ENCODE peak calls at places on chromosomes 13 and 19, in six cellular contexts. B is brain microvascular endothelial cell, C is left ventricle myocardium inferior, H is Panc1, G is colonic mucosa, V is astrocyte. Q is an unnamed sample.

GRCh38 chr13:100898431-100898830 is 223.8 kb upstream of the TMTC4 start:
- DNase-seq in B (no peak), G (no peak), H (no peak), V (no peak), C (no peak), Q (no peak)

GRCh38 chr13:29573190-29573589 is 22.3 kb downstream of the SLC7A1 start:
- DNase-seq in C (no peak), G (peak), H (no peak), B (no peak), V (no peak), Q (no peak)

GRCh38 chr13:46334008-46334407 is 53.0 kb downstream of the RUBCNL start:
- DNase-seq in H (no peak), V (no peak), C (no peak), G (no peak), B (no peak), Q (no peak)

GRCh38 chr13:19818223-19818842 is 35.6 kb upstream of the PSPC1 start:
- DNase-seq in C (peak), G (peak), H (no peak), V (no peak), B (peak), Q (peak)

GRCh38 chr19:43534811-43535761 is 2.1 kb downstream of the ZNF575 start:
- DNase-seq in C (peak), B (peak), G (peak), H (no peak), V (no peak), Q (peak)

GRCh38 chr13:42375663-42376062 is 103.7 kb downstream of the AKAP11 start:
- DNase-seq in B (no peak), C (no peak), G (no peak), H (no peak), V (no peak), Q (no peak)

GRCh38 chr19:18599485-18599884 is 7.1 kb downstream of the CRLF1 start:
- DNase-seq in G (no peak), B (no peak), C (no peak), V (no peak), H (no peak), Q (no peak)

GRCh38 chr13:80116107-80116506 is 224.8 kb downstream of the SPRY2 start:
- DNase-seq in C (no peak), H (no peak), B (peak), V (peak), G (no peak), Q (no peak)

GRCh38 chr19:4014541-4015491 is 7.3 kb downstream of the PIAS4 start:
- DNase-seq in V (no peak), H (no peak), G (peak), C (peak), B (no peak), Q (peak)

GRCh38 chr19:41376241-41376997 is at the start of gene TMEM91:
- DNase-seq in B (peak), H (no peak), C (peak), G (peak), V (no peak), Q (peak)

GRCh38 chr19:17719730-17720486 is 628 bp downstream of the MAP1S start:
- DNase-seq in H (no peak), C (no peak), B (no peak), G (peak), V (no peak), Q (peak)

GRCh38 chr13:29849071-29849541 is 1.3 kb downstream of the UBL3 start:
- DNase-seq in V (peak), G (peak), B (peak), H (no peak), C (no peak), Q (no peak)

GRCh38 chr19:18503337-18503970 is 18.4 kb downstream of the ELL start:
- DNase-seq in C (no peak), G (no peak), B (no peak), V (no peak), H (no peak), Q (no peak)

GRCh38 chr13:36157475-36157874 is 26.3 kb upstream of the DCLK1 start:
- DNase-seq in H (no peak), G (no peak), B (no peak), C (no peak), V (no peak), Q (no peak)

GRCh38 chr19:47247308-47247990 is 8.9 kb upstream of the CCDC9 start:
- DNase-seq in B (peak), C (peak), H (no peak), G (peak), V (peak), Q (peak)

GRCh38 chr19:48806818-48807589 is 3.8 kb downstream of the BCAT2 start:
- DNase-seq in G (peak), V (no peak), C (no peak), B (no peak), H (no peak), Q (no peak)

GRCh38 chr13:69856331-69856730 is 251.3 kb upstream of the ATXN8OS start:
- DNase-seq in G (no peak), H (no peak), B (no peak), V (peak), C (no peak), Q (no peak)

GRCh38 chr19:18846862-18847515 is 15.2 kb downstream of the UPF1 start:
- DNase-seq in C (peak), G (peak), H (no peak), B (peak), V (peak), Q (peak)

GRCh38 chr13:24627864-24628418 is 52.3 kb upstream of the ATP12A start:
- DNase-seq in G (peak), B (no peak), C (no peak), V (no peak), H (no peak), Q (no peak)

GRCh38 chr13:23956106-23956505 is 58.8 kb upstream of the C1QTNF9B start:
- DNase-seq in C (no peak), G (peak), H (no peak), B (peak), V (peak), Q (no peak)

GRCh38 chr19:18274776-18275356 is 614 bp upstream of the IQCN start:
- DNase-seq in C (peak), G (peak), H (no peak), B (peak), V (peak), Q (peak)

GRCh38 chr19:15253076-15253475 is 20.8 kb upstream of the EPHX3 start:
- DNase-seq in B (no peak), C (no peak), V (no peak), H (no peak), G (no peak), Q (no peak)

GRCh38 chr19:12574036-12574435 is 22.8 kb upstream of the ZNF564 start:
- DNase-seq in G (peak), H (no peak), C (no peak), B (no peak), V (no peak), Q (no peak)

GRCh38 chr13:97256343-97256783 is 34.2 kb downstream of the MBNL2 start:
- DNase-seq in V (peak), B (peak), H (no peak), C (no peak), G (no peak), Q (no peak)

GRCh38 chr13:65932013-65932412 is 1298.1 kb downstream of the PCDH9 start:
- DNase-seq in G (no peak), C (no peak), V (no peak), H (no peak), B (no peak), Q (no peak)

GRCh38 chr19:30069535-30070197 is 127.6 kb downstream of the URI1 start:
- DNase-seq in H (no peak), B (no peak), G (no peak), V (no peak), C (no peak), Q (peak)

GRCh38 chr19:17394891-17395415 is 957 bp upstream of the CCDC194 start:
- DNase-seq in B (no peak), H (no peak), G (peak), C (peak), V (peak), Q (peak)

GRCh38 chr13:24629320-24629719 is 50.9 kb upstream of the ATP12A start:
- DNase-seq in B (no peak), V (peak), C (no peak), G (no peak), H (no peak), Q (no peak)

GRCh38 chr13:105798541-105798940 is 736.9 kb downstream of the EFNB2 start:
- DNase-seq in B (no peak), V (no peak), G (no peak), C (no peak), H (no peak), Q (no peak)

GRCh38 chr19:41700381-41701195 is 7.8 kb upstream of the CEACAM5 start:
- DNase-seq in G (peak), C (no peak), V (no peak), B (no peak), H (no peak), Q (no peak)

GRCh38 chr13:38473305-38473704 is 123.7 kb downstream of the UFM1 start:
- DNase-seq in G (no peak), C (no peak), B (no peak), H (no peak), V (no peak), Q (no peak)

GRCh38 chr13:33050161-33050560 is 33.9 kb downstream of the KL start:
- DNase-seq in C (no peak), V (no peak), G (no peak), H (no peak), B (no peak), Q (no peak)

GRCh38 chr19:19026299-19026971 is 6.9 kb downstream of the SUGP2 start:
- DNase-seq in G (no peak), V (no peak), B (no peak), C (no peak), H (no peak), Q (no peak)

GRCh38 chr19:37997911-37998344 is 90.9 kb downstream of the SIPA1L3 start:
- DNase-seq in V (peak), B (peak), C (no peak), G (no peak), H (peak), Q (no peak)

GRCh38 chr19:55165952-55166529 is 372 bp downstream of the DNAAF3 start:
- DNase-seq in B (peak), V (peak), H (peak), C (peak), G (peak), Q (peak)

GRCh38 chr19:43809762-43810696 is 7.8 kb upstream of the LYPD5 start:
- DNase-seq in G (no peak), H (peak), B (peak), V (peak), C (no peak), Q (no peak)

GRCh38 chr13:73018336-73018735 is 40.5 kb upstream of the KLF5 start:
- DNase-seq in V (peak), C (no peak), H (no peak), B (no peak), G (no peak), Q (no peak)

GRCh38 chr13:24512208-24513068 is at the start of gene PARP4:
- DNase-seq in H (peak), G (peak), C (peak), V (peak), B (peak), Q (peak)

GRCh38 chr19:10961763-10962536 is 1.1 kb downstream of the SMARCA4 start:
- DNase-seq in H (no peak), V (no peak), B (no peak), G (no peak), C (no peak), Q (no peak)

GRCh38 chr19:3201072-3201700 is 15.5 kb downstream of the NCLN start:
- DNase-seq in H (no peak), B (no peak), C (no peak), V (no peak), G (no peak), Q (no peak)

GRCh38 chr13:110432522-110432921 is 125.4 kb downstream of the COL4A2 start:
- DNase-seq in B (no peak), C (no peak), G (no peak), V (no peak), H (no peak), Q (no peak)
- H3K4me3 ChIP-seq in B (no peak), C (no peak), G (no peak), V (no peak), H (no peak), Q (no peak)

GRCh38 chr19:45440259-45440638 is 16.5 kb upstream of the ERCC1 start:
- DNase-seq in B (no peak), G (no peak), V (no peak), H (no peak), C (no peak), Q (no peak)
- H3K27ac ChIP-seq in B (peak), G (peak), V (peak), H (peak), C (peak), Q (peak)

GRCh38 chr13:86038490-86038889 is 239.3 kb upstream of the SLITRK6 start:
- DNase-seq in B (no peak), C (no peak), G (no peak), H (no peak), V (no peak), Q (no peak)
- TF ChIP-seq CTCF in B (no peak), C (no peak), G (no peak), H (no peak), V (no peak), Q (no peak)

DNA sequence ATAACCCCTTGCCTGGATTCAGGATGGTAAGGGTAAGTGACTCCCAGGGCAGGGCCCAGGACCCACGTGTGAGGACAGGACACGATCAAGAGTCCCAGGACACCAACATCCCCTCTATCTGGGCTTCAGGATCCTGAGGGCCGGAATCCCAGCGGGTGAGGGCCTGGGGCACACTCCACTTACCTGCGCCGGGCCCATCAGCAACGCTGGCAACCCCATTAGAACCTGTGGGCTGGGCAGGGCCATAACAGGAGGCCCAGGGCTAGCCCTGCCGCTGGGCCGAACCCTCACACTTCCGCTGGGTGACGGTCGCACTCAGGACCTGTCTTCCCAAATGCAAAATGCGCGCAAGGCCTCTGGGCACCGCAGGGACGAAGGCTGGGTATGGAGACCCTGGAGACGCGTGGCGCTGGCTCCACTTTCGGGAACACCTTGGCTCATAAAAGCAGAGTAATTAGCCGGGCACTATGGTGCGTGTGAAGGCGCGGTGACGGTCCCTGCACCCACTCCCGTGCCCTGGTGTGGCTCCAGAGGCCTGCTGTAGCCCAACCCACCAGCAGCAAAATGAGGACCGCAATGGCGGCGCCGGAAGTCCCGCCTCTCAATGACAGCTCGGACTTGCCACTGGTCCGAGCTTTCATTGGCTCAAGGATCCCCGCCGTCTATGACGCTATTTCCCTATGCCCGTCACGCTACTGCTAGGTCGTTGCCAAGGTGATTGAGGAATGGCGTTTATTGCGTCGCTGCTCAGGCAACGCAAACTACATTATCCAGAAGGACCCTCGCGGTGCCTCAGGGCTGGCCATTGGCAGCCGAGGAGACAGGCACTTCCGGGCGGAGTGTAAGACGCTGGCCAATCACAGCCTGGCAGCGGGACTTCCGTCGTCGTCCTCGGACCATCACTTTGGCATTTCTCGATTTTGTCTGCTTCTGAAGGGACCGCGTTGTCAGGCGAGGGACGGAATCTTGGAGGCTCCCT is at the start of gene ZNF132:
- DNase-seq in H (no peak), C (peak), V (peak), G (peak), B (peak), Q (peak)
- H3K4me3 ChIP-seq in H (peak), C (peak), V (peak), G (peak), B (peak), Q (peak)

GRCh38 chr19:58381460-58382220 is 810 bp upstream of the ZNF837 start:
- DNase-seq in B (no peak), G (no peak), H (no peak), V (no peak), C (no peak), Q (no peak)
- H3K27ac ChIP-seq in B (peak), G (peak), H (peak), V (peak), C (peak), Q (peak)